ENCODE peak calls at places on chromosomes 16 and 17, in ten cellular contexts. J is stimulated activated CD4-positive, alpha-beta T cell treated with anti-CD3 and anti-CD28 coated beads, Interleukin-1b, Interleukin-23, amount 100 ng/mL, for 24 hours; Z is putamen; P is activated CD4-positive, alpha-beta T cell treated with anti-CD3 and anti-CD28 coated beads, Interleukin-2, amount 50 U/mL, for 48 hours; Q is Right ventricle myocardium superior; H is posterior cingulate gyrus; G is CD4-positive, CD25-positive, alpha-beta regulatory T cell; T is cardiac muscle cell; S is HFF-Myc; X is left colon. I is an unnamed sample.

GRCh38 chr17:55588446-55588845 is 77.2 kb upstream of the SMIM36 start:
- DNase-seq in X (no peak), J (no peak), G (no peak), S (peak), Z (no peak), Q (no peak), P (no peak), H (no peak), T (no peak), I (no peak)

GRCh38 chr16:11277607-11278337 is 1.5 kb upstream of the PRM2 start:
- DNase-seq in X (no peak), S (no peak), J (no peak), H (no peak), P (no peak), Z (no peak), T (no peak), G (no peak), Q (no peak), I (no peak)

GRCh38 chr16:1461146-1461545 is 13.7 kb downstream of the CLCN7 start:
- DNase-seq in P (no peak), X (no peak), H (no peak), S (no peak), T (no peak), J (no peak), G (no peak), Z (no peak), Q (no peak), I (no peak)

GRCh38 chr16:89602273-89602951 is 11.0 kb upstream of the DPEP1 start:
- DNase-seq in X (no peak), Z (peak), G (peak), Q (no peak), J (peak), T (peak), H (peak), P (peak), S (no peak), I (peak)

GRCh38 chr16:86994651-86995171 is 322.5 kb downstream of the C16orf95 start:
- DNase-seq in G (no peak), P (no peak), T (peak), Q (peak), S (peak), J (no peak), X (no peak), Z (no peak), H (no peak), I (peak)

GRCh38 chr16:71367243-71367976 is 8.9 kb downstream of the CALB2 start:
- DNase-seq in Z (no peak), J (no peak), Q (no peak), S (no peak), X (peak), P (peak), T (peak), H (peak), G (peak), I (peak)

GRCh38 chr17:75345514-75346167 is 56.4 kb upstream of the SLC25A19 start:
- DNase-seq in T (no peak), Z (peak), G (peak), H (no peak), P (no peak), X (no peak), S (no peak), Q (no peak), J (no peak), I (peak)

GRCh38 chr16:15785386-15786059 is 71.3 kb downstream of the MYH11 start:
- DNase-seq in H (no peak), P (no peak), S (no peak), T (no peak), X (no peak), J (no peak), Q (no peak), G (no peak), Z (no peak), I (no peak)

GRCh38 chr17:51629232-51629631 is 368.9 kb downstream of the UTP18 start:
- DNase-seq in T (no peak), Z (no peak), S (no peak), Q (no peak), X (no peak), H (no peak), G (no peak), P (no peak), J (no peak), I (no peak)

GRCh38 chr17:63156986-63157385 is 191.0 kb downstream of the TANC2 start:
- DNase-seq in G (no peak), Z (no peak), S (no peak), Q (no peak), P (no peak), J (no peak), X (no peak), T (no peak), H (no peak), I (no peak)

GRCh38 chr16:26195225-26195624 is 503.5 kb downstream of the HS3ST4 start:
- DNase-seq in T (no peak), J (no peak), H (no peak), G (no peak), P (no peak), S (no peak), X (no peak), Q (no peak), Z (no peak), I (no peak)

GRCh38 chr16:49250689-49251088 is 30.9 kb downstream of the CBLN1 start:
- DNase-seq in X (no peak), P (no peak), T (no peak), G (no peak), Q (no peak), S (no peak), J (no peak), H (no peak), Z (no peak), I (no peak)

GRCh38 chr17:19650826-19651225 is 2.3 kb downstream of the ALDH3A2 start:
- DNase-seq in G (no peak), Z (no peak), S (no peak), P (no peak), J (no peak), H (no peak), T (no peak), X (no peak), Q (no peak), I (no peak)

GRCh38 chr16:30773826-30774225 is 11.7 kb downstream of the RNF40 start:
- DNase-seq in Q (no peak), P (no peak), T (no peak), G (no peak), Z (no peak), S (no peak), J (no peak), X (no peak), H (no peak), I (no peak)

GRCh38 chr17:63387941-63388340 is 58.2 kb downstream of the CYB561 start:
- DNase-seq in J (no peak), S (no peak), G (no peak), Q (no peak), T (no peak), P (no peak), H (no peak), X (no peak), Z (no peak), I (no peak)

GRCh38 chr16:17257426-17257825 is 213.3 kb downstream of the XYLT1 start:
- DNase-seq in T (no peak), Q (no peak), J (no peak), S (no peak), P (no peak), H (no peak), Z (no peak), X (no peak), G (no peak), I (no peak)

GRCh38 chr17:9522074-9522473 is 53.5 kb downstream of the STX8 start:
- DNase-seq in Z (peak), P (no peak), S (peak), X (no peak), G (peak), J (no peak), T (peak), Q (no peak), H (no peak), I (peak)

GRCh38 chr16:6297666-6298435 is 1034.8 kb upstream of the RBFOX1 start:
- DNase-seq in Z (no peak), H (no peak), T (no peak), X (no peak), P (no peak), S (no peak), J (no peak), Q (no peak), G (no peak), I (no peak)

GRCh38 chr16:85173981-85174751 is 61.9 kb upstream of the CIBAR2 start:
- DNase-seq in Q (peak), J (no peak), S (peak), T (peak), Z (no peak), X (peak), H (no peak), P (no peak), G (no peak), I (peak)

GRCh38 chr16:11836653-11837244 is 14.6 kb downstream of the RSL1D1 start:
- DNase-seq in P (no peak), Q (no peak), T (peak), G (no peak), Z (no peak), J (no peak), H (no peak), X (no peak), S (peak), I (no peak)

GRCh38 chr17:81048827-81049371 is 13.9 kb downstream of the BAIAP2 start:
- DNase-seq in G (no peak), X (no peak), S (no peak), P (no peak), Z (no peak), Q (no peak), T (no peak), J (no peak), H (no peak), I (no peak)

GRCh38 chr16:24789881-24790280 is 55.9 kb upstream of the SLC5A11 start:
- DNase-seq in X (no peak), J (no peak), G (no peak), T (no peak), S (no peak), Z (no peak), P (no peak), Q (no peak), H (no peak), I (no peak)

GRCh38 chr16:1308977-1309885 is at the start of gene UBE2I:
- DNase-seq in X (peak), H (peak), Z (peak), P (peak), T (peak), J (peak), Q (peak), S (peak), G (peak), I (peak)

GRCh38 chr16:2664522-2665096 is 17.7 kb upstream of the KCTD5 start:
- DNase-seq in X (no peak), Z (no peak), G (no peak), P (no peak), T (no peak), Q (no peak), H (no peak), J (no peak), S (no peak), I (no peak)

GRCh38 chr17:4811471-4811870 is 4.5 kb downstream of the PLD2 start:
- DNase-seq in H (no peak), S (no peak), T (no peak), G (no peak), P (no peak), Z (no peak), Q (no peak), X (no peak), J (no peak), I (no peak)

GRCh38 chr16:56211471-56211944 is 20.2 kb downstream of the GNAO1 start:
- DNase-seq in J (no peak), G (no peak), X (peak), Q (no peak), H (no peak), P (no peak), T (no peak), S (no peak), Z (no peak), I (no peak)

GRCh38 chr17:27984816-27985215 is 57.7 kb upstream of the NLK start:
- DNase-seq in T (no peak), J (no peak), X (no peak), Q (peak), Z (no peak), P (no peak), H (no peak), S (no peak), G (no peak), I (no peak)

GRCh38 chr16:64983983-64984382 is 137.9 kb downstream of the CDH11 start:
- DNase-seq in Z (peak), Q (no peak), H (no peak), S (peak), P (no peak), T (peak), X (peak), J (no peak), G (no peak), I (peak)

GRCh38 chr17:14815079-14815478 is 450.0 kb downstream of the PMP22 start:
- DNase-seq in T (no peak), S (no peak), Z (no peak), H (no peak), J (no peak), P (no peak), X (no peak), Q (no peak), G (no peak), I (no peak)

GRCh38 chr17:18967806-18968744 is 16.1 kb downstream of the SLC5A10 start:
- DNase-seq in P (no peak), X (no peak), H (no peak), Q (no peak), Z (no peak), T (no peak), G (no peak), S (no peak), J (no peak), I (no peak)

GRCh38 chr16:87358696-87359095 is 24.9 kb downstream of the FBXO31 start:
- DNase-seq in X (no peak), S (no peak), J (no peak), Z (no peak), H (no peak), T (no peak), G (no peak), Q (peak), P (no peak), I (no peak)

GRCh38 chr16:361872-362701 is 8.3 kb downstream of the MRPL28 start:
- DNase-seq in Q (peak), Z (no peak), P (peak), T (peak), X (peak), G (peak), H (peak), S (peak), J (peak), I (peak)